ENCODE peak calls at places on chromosomes 2 and 18, in five cellular contexts. Y is A549, M is GM23338, N is SK-N-SH, P is K562. X is an unnamed sample.

GRCh38 chr2:17752892-17753802 is 463 bp downstream of the SMC6 start:
- DNase-seq in N (peak; percentile 82), Y (peak; percentile 53), M (peak; percentile 70), P (peak; percentile 67), X (no peak)

GRCh38 chr2:31558401-31559295 is 22.1 kb downstream of the SRD5A2 start:
- DNase-seq in N (no peak), P (no peak), M (no peak), Y (no peak), X (peak; percentile 46)

GRCh38 chr2:237665713-237666143 is 38.3 kb downstream of the LRRFIP1 start:
- DNase-seq in P (no peak), Y (no peak), M (peak; percentile 90), N (no peak), X (no peak)

GRCh38 chr2:231709636-231709980 is 1.3 kb downstream of the PTMA start:
- DNase-seq in M (no peak), P (peak; percentile 17), N (no peak), Y (no peak), X (no peak)

GRCh38 chr18:61822879-61823278 is 69.9 kb downstream of the RNF152 start:
- DNase-seq in N (no peak), M (no peak), P (no peak), Y (no peak), X (no peak)

GRCh38 chr2:20935168-20935567 is 108.7 kb downstream of the APOB start:
- DNase-seq in P (no peak), N (no peak), M (no peak), Y (no peak), X (no peak)

GRCh38 chr18:8800041-8800441 is 94.7 kb downstream of the MTCL1 start:
- DNase-seq in P (no peak), Y (no peak), N (no peak), M (peak; percentile 20), X (no peak)

GRCh38 chr2:61537590-61538178 is 472 bp downstream of the XPO1 start:
- DNase-seq in M (peak; percentile 33), P (no peak), Y (no peak), N (no peak), X (no peak)

GRCh38 chr2:29072971-29073725 is 1.2 kb downstream of the PCARE start:
- DNase-seq in Y (no peak), P (no peak), N (no peak), M (no peak), X (no peak)

GRCh38 chr2:73868204-73868978 is 24.4 kb upstream of the ACTG2 start:
- DNase-seq in M (peak; percentile 22), N (no peak), Y (no peak), P (no peak), X (no peak)

GRCh38 chr2:65622951-65623525 is 190.6 kb upstream of the SPRED2 start:
- DNase-seq in P (no peak), N (no peak), Y (no peak), M (no peak), X (no peak)

GRCh38 chr2:158060862-158061435 is 40.7 kb upstream of the UPP2 start:
- DNase-seq in M (no peak), P (no peak), Y (no peak), N (no peak), X (no peak)

GRCh38 chr18:10442551-10442971 is 11.9 kb upstream of the APCDD1 start:
- DNase-seq in P (no peak), N (no peak), Y (no peak), M (no peak), X (no peak)

GRCh38 chr2:45178359-45178758 is 169.1 kb upstream of the SIX2 start:
- DNase-seq in N (no peak), M (no peak), P (no peak), Y (no peak), X (no peak)

GRCh38 chr2:66683599-66683998 is 248.7 kb downstream of the MEIS1 start:
- DNase-seq in M (no peak), Y (no peak), P (no peak), N (no peak), X (no peak)

GRCh38 chr2:222939979-222940378 is 79.1 kb downstream of the ACSL3 start:
- DNase-seq in N (no peak), Y (no peak), M (no peak), P (no peak), X (no peak)

GRCh38 chr2:198706683-198707082 is 751.1 kb downstream of the SATB2 start:
- DNase-seq in P (no peak), N (no peak), Y (no peak), M (no peak), X (no peak)

GRCh38 chr18:8777846-8778245 is 72.5 kb downstream of the MTCL1 start:
- DNase-seq in Y (no peak), P (no peak), N (no peak), M (no peak), X (no peak)

GRCh38 chr18:34709631-34710429 is at the start of gene DTNA:
- DNase-seq in N (peak; percentile 18), Y (no peak), P (no peak), M (peak; percentile 65), X (no peak)

GRCh38 chr18:34707670-34708069 is 2.4 kb upstream of the DTNA start:
- DNase-seq in P (no peak), Y (peak; percentile 6), M (peak; percentile 33), N (no peak), X (no peak)

GRCh38 chr18:34704823-34705222 is 5.3 kb upstream of the DTNA start:
- DNase-seq in M (no peak), Y (no peak), N (no peak), P (no peak), X (no peak)

GRCh38 chr18:34709104-34709503 is 994 bp upstream of the DTNA start:
- DNase-seq in P (no peak), M (no peak), N (no peak), Y (no peak), X (peak; percentile 77)

GRCh38 chr18:34710430-34711386 is 610 bp downstream of the DTNA start:
- DNase-seq in Y (no peak), M (no peak), P (no peak), N (peak; percentile 20), X (no peak)
- H3K27ac ChIP-seq in Y (no peak overlapping the region), M (no peak overlapping the region), P (no peak overlapping the region), N (peak overlapping the region; percentile 62), X (no peak overlapping the region)

GRCh38 chr2:132473174-132473883 is 56.7 kb downstream of the GPR39 start:
- DNase-seq in P (no peak), N (peak; percentile 62), M (no peak), Y (no peak), X (no peak)
- TF ChIP-seq REST in P (no peak), N (no peak), M (no peak), Y (no peak), X (no peak)

DNA sequence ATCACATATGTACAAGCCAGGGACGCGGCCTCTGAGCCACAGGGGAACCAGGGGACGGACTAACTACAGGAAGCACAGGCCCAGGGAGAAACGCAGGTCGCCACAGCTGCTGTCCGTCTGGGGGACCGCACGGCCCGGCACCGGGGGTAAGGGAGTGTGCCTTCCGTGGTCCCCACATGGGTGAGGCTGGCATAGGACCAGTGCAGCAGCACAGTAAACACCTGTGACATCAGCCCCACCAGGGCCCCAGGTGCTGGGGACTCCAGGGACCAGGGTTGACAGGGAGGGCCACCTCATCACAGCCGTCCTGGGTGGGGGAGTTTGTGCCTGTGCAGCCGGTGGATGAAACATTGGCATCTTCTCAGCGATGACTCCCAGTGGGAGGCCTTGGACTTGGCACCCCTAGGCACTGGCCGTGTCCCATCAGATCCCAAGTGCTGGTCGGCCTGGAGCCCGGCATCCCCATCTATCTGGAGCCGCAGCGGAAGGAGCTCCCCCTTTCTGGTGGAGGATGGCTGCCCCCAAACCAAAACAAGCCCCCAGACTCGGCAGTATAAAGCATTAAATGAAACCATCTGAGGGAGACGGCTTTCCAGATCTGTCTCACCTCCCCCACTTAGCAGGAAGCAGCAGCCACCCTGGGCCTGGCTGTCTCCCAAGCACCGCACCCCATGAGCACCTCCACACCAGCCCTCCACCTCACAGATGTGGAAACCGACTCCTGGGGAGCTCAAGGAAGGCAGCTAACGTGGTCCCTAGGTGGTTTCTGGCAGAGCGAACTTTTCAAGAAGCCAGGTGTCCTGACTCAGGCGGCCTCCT is 22.5 kb downstream of the AQP12A start:
- DNase-seq in M (no peak), N (no peak), Y (no peak), P (no peak), X (no peak)
- H3K27ac ChIP-seq in M (no peak overlapping the region), N (no peak overlapping the region), Y (no peak overlapping the region), P (no peak overlapping the region), X (no peak overlapping the region)

DNA sequence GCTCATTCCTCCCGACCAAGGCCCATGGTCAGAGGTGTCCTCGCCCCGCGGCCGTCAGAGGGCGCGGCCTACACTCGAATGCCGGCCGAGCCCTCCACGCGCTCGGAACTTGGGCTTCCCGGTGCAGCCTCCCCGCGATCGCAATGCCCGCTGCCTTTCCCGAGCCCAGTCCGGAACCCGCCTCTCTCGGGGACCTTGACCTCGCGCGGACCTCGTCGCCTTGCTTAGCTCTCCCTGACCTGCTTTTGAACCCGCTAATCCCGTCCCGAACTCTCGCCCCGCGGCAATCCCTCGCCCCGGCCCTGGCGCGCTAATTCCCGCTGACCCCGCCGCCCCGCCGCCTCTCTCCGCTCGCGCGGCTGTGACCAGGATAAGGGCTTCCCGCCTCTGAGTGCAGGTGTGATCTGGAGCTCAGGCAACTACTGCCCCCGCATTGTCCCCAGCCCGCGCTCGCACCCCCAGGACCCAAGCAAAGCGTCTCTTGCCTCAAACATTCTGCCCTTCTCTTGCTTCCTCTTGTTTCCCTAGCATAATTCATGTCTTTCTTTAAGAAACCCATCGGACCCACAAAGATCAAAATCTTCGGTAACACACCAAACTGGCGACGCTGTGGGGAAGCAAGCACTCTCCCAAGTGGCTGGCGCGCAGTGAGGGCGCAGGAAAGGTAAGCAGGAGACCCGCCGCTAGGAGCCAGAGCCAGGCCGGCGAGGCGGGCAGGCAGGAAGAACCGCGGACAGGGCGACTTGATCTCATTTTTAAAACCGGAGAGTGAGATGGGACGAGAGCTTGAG is 46.6 kb upstream of the ATP6V1B1 start:
- DNase-seq in P (no peak), N (no peak), M (peak; percentile 75), Y (no peak), X (no peak)
- TF ChIP-seq REST in P (no peak), N (no peak), M (no peak), Y (no peak), X (no peak)

GRCh38 chr18:40708726-40709125 is 1246.3 kb upstream of the PIK3C3 start:
- DNase-seq in P (no peak), N (no peak), M (peak; percentile 3), Y (no peak), X (no peak)
- H3K27ac ChIP-seq in P (no peak overlapping the region), N (no peak overlapping the region), M (no peak overlapping the region), Y (no peak overlapping the region), X (no peak overlapping the region)

GRCh38 chr2:85503611-85504433 is 35.1 kb upstream of the MAT2A start:
- DNase-seq in N (no peak), P (no peak), M (no peak), Y (no peak), X (no peak)
- TF ChIP-seq REST in N (no peak), P (no peak), M (no peak), Y (no peak), X (no peak)

GRCh38 chr2:161165811-161166210 is 5.6 kb downstream of the TANK start:
- DNase-seq in Y (no peak), M (no peak), N (no peak), P (no peak), X (peak; percentile 32)
- H3K27ac ChIP-seq in Y (no peak overlapping the region), M (no peak overlapping the region), N (no peak overlapping the region), P (no peak overlapping the region), X (peak overlapping the region; percentile 56)

DNA sequence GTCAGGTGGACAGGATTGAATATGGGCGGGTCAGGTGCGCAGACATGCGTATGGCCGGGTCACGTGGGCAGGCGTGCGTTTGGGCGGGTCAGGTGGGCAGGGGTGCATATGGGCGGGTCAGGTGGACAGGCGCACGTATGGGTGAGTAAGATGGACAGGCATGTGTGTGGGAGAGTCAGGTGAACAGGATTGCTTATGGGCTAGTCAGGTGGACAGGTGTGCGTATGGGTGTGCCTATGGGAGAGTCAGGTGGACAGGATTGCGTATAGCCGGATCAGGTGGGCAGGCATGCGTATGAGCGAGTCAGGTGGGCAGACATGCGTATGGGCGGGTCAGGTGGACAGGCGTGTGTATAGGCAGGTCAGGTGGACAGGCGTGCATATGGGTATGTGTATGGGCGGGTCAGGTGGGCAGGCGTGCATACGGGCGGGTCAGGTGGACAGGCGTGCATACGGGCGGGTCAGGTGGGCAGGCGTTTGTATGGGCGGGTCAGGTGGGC is 30.3 kb upstream of the KLF11 start:
- DNase-seq in N (no peak), P (no peak), M (no peak), Y (no peak), X (no peak)
- TF ChIP-seq REST in N (no peak), P (no peak), M (no peak), Y (no peak), X (no peak)